ENCODE peak calls at places on chromosomes 12 and 14, in five cellular contexts. One of them, this sample, is unnamed.

GRCh38 chr12:118855858-118856257 is 125.5 kb upstream of the SRRM4 start:
- DNase-seq in endodermal cell: no peak
- DNase-seq in adipocyte: no peak
- DNase-seq in NT2/D1: no peak
- DNase-seq in H9: no peak
- DNase-seq in this sample: no peak

GRCh38 chr12:15829949-15830348 is 40.8 kb upstream of the EPS8 start:
- DNase-seq in endodermal cell: no peak
- DNase-seq in adipocyte: peak
- DNase-seq in NT2/D1: no peak
- DNase-seq in H9: no peak
- DNase-seq in this sample: no peak

GRCh38 chr12:88922816-88923215 is 342.5 kb upstream of the KITLG start:
- DNase-seq in endodermal cell: no peak
- DNase-seq in adipocyte: peak
- DNase-seq in NT2/D1: no peak
- DNase-seq in H9: no peak
- DNase-seq in this sample: no peak

GRCh38 chr12:63151061-63151897 is at the start of gene AVPR1A:
- DNase-seq in endodermal cell: no peak
- DNase-seq in adipocyte: peak
- DNase-seq in NT2/D1: peak
- DNase-seq in H9: peak
- DNase-seq in this sample: no peak

GRCh38 chr14:88170333-88170732 is 152.7 kb downstream of the KCNK10 start:
- DNase-seq in endodermal cell: no peak
- DNase-seq in adipocyte: no peak
- DNase-seq in NT2/D1: no peak
- DNase-seq in H9: no peak
- DNase-seq in this sample: no peak

GRCh38 chr12:62459976-62460375 is 6.7 kb upstream of the MON2 start:
- DNase-seq in endodermal cell: no peak
- DNase-seq in adipocyte: no peak
- DNase-seq in NT2/D1: no peak
- DNase-seq in H9: no peak
- DNase-seq in this sample: no peak

GRCh38 chr14:95107711-95108110 is 49.6 kb downstream of the DICER1 start:
- DNase-seq in endodermal cell: no peak
- DNase-seq in adipocyte: no peak
- DNase-seq in NT2/D1: no peak
- DNase-seq in H9: no peak
- DNase-seq in this sample: no peak

GRCh38 chr14:103581206-103581605 is 18.4 kb downstream of the COA8 start:
- DNase-seq in endodermal cell: no peak
- DNase-seq in adipocyte: no peak
- DNase-seq in NT2/D1: no peak
- DNase-seq in H9: no peak
- DNase-seq in this sample: no peak

GRCh38 chr14:100278702-100279101 is 27.5 kb downstream of the SLC25A29 start:
- DNase-seq in endodermal cell: peak
- DNase-seq in adipocyte: peak
- DNase-seq in NT2/D1: no peak
- DNase-seq in H9: no peak
- DNase-seq in this sample: peak

GRCh38 chr14:24055971-24056799 is 4.4 kb downstream of the CARMIL3 start:
- DNase-seq in endodermal cell: no peak
- DNase-seq in adipocyte: no peak
- DNase-seq in NT2/D1: no peak
- DNase-seq in H9: no peak
- DNase-seq in this sample: no peak

GRCh38 chr14:28305938-28306337 is 460.6 kb upstream of the FOXG1 start:
- DNase-seq in endodermal cell: no peak
- DNase-seq in adipocyte: no peak
- DNase-seq in NT2/D1: no peak
- DNase-seq in H9: no peak
- DNase-seq in this sample: no peak

GRCh38 chr12:538731-539539 is 79.2 kb downstream of the B4GALNT3 start:
- DNase-seq in endodermal cell: no peak
- DNase-seq in adipocyte: peak
- DNase-seq in NT2/D1: no peak
- DNase-seq in H9: no peak
- DNase-seq in this sample: peak

GRCh38 chr12:48038085-48038484 is 33.8 kb upstream of the COL2A1 start:
- DNase-seq in endodermal cell: no peak
- DNase-seq in adipocyte: no peak
- DNase-seq in NT2/D1: no peak
- DNase-seq in H9: no peak
- DNase-seq in this sample: no peak
- H3K9ac ChIP-seq in endodermal cell: peak
- H3K9ac ChIP-seq in adipocyte: no peak
- H3K9ac ChIP-seq in NT2/D1: peak
- H3K9ac ChIP-seq in H9: no peak
- H3K9ac ChIP-seq in this sample: no peak

GRCh38 chr12:45730116-45730841 is 773 bp downstream of the ARID2 start:
- DNase-seq in endodermal cell: peak
- DNase-seq in adipocyte: peak
- DNase-seq in NT2/D1: no peak
- DNase-seq in H9: peak
- DNase-seq in this sample: peak

GRCh38 chr12:45729233-45730115 is at the start of gene ARID2:
- DNase-seq in endodermal cell: peak
- DNase-seq in adipocyte: peak
- DNase-seq in NT2/D1: no peak
- DNase-seq in H9: peak
- DNase-seq in this sample: peak

GRCh38 chr12:45732250-45732649 is 2.7 kb downstream of the ARID2 start:
- DNase-seq in endodermal cell: no peak
- DNase-seq in adipocyte: peak
- DNase-seq in NT2/D1: no peak
- DNase-seq in H9: no peak
- DNase-seq in this sample: peak

GRCh38 chr12:45731376-45731775 is 1.9 kb downstream of the ARID2 start:
- DNase-seq in endodermal cell: no peak
- DNase-seq in adipocyte: no peak
- DNase-seq in NT2/D1: no peak
- DNase-seq in H9: no peak
- DNase-seq in this sample: peak

GRCh38 chr12:45730842-45731336 is 1.4 kb downstream of the ARID2 start:
- DNase-seq in endodermal cell: no peak
- DNase-seq in adipocyte: peak
- DNase-seq in NT2/D1: no peak
- DNase-seq in H9: no peak
- DNase-seq in this sample: peak
- H3K9ac ChIP-seq in endodermal cell: peak
- H3K9ac ChIP-seq in adipocyte: peak
- H3K9ac ChIP-seq in NT2/D1: peak
- H3K9ac ChIP-seq in H9: peak
- H3K9ac ChIP-seq in this sample: peak

GRCh38 chr14:49896956-49897355 is 4.1 kb downstream of the ARF6 start:
- DNase-seq in endodermal cell: no peak
- DNase-seq in adipocyte: no peak
- DNase-seq in NT2/D1: no peak
- DNase-seq in H9: no peak
- DNase-seq in this sample: no peak
- H3K9ac ChIP-seq in endodermal cell: no peak
- H3K9ac ChIP-seq in adipocyte: peak
- H3K9ac ChIP-seq in NT2/D1: peak
- H3K9ac ChIP-seq in H9: no peak
- H3K9ac ChIP-seq in this sample: peak

DNA sequence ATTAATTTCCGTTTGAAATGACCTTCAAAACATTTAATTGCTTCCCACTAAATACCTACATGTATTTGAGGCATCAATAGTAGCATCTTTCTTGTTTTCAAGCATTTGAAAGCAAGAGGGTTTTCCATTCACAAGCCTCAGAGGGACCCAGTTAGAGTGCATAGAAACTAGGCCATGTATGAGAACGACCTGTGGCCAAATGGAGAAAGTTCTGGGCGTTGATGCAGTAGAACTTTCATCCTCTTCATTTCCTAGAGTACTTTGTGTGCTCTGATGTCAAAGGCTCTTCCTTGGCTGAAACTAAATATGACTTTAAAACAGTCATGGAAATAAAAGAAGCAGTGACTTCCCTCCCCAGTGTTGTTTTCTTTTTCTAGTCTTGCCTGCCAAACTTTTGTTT is 946 bp upstream of the DHRS7 start:
- DNase-seq in endodermal cell: no peak
- DNase-seq in adipocyte: peak
- DNase-seq in NT2/D1: no peak
- DNase-seq in H9: no peak
- DNase-seq in this sample: no peak
- H3K9ac ChIP-seq in endodermal cell: no peak
- H3K9ac ChIP-seq in adipocyte: peak
- H3K9ac ChIP-seq in NT2/D1: no peak
- H3K9ac ChIP-seq in H9: no peak
- H3K9ac ChIP-seq in this sample: no peak

DNA sequence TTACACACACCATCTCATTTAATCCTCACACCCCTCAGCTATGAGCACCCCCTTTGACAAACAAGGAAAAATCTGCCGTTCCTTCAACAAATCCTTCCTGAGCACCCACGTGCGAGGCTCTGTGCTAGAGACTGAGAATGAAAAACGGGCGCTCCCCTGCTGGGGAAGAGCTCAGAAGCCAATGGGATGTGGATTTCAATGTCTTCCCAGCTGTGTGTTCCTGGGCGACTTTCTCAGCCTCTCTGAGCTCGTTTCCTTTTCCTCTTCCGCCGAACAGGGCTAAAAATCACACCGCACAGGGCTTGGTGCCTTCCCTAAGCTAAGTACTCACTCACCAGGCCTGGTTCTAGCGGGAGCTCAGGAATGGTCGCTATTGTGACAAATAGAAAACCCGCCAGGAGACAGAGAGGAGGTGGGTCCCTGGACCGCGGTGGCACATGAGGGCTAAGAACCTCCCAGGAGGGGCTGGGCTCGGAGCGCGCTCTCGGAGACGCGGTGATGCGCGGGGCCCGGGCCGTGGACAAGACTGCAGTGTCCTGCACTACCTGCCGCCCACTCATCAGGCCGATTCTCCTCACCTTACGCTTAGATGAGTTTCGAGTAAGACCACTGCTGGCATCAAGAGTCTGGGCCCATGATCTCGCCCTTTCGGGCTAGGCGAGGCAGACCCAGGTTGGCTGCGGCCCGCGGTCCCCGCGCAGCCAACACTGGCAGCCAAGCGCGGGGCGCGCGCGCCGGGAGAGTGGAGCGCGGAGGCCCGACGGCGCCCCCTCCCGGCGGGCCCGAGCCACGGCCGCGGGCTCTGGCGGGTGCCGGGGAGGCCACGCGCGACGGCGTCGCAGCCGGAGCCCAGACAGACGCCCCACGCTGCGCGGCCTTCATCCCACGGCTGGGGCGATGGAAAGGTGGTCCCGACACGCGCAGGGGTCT is 17.0 kb downstream of the ZDHHC22 start:
- DNase-seq in endodermal cell: peak
- DNase-seq in adipocyte: peak
- DNase-seq in NT2/D1: no peak
- DNase-seq in H9: peak
- DNase-seq in this sample: peak
- H3K9ac ChIP-seq in endodermal cell: peak
- H3K9ac ChIP-seq in adipocyte: peak
- H3K9ac ChIP-seq in NT2/D1: peak
- H3K9ac ChIP-seq in H9: peak
- H3K9ac ChIP-seq in this sample: no peak

DNA sequence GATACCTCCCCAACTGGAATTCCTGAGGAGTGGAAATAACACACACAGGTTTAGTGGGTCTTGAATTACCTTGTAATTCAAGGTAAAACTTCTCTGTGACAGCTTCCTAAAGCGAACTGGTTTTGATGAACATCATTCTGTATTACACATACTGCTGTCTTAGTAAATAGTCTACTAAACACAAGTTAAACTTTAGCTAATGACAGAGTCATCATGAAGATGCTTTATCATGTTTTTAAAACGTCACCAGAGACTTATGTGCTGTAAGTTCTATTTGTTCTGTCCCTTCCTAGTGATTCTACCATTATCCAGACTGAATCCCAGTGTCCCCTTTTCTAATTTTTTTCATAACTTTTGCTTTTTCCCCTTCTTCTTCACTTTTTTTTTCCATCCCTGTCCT is 11.6 kb upstream of the GXYLT1 start:
- DNase-seq in endodermal cell: no peak
- DNase-seq in adipocyte: no peak
- DNase-seq in NT2/D1: no peak
- DNase-seq in H9: no peak
- DNase-seq in this sample: no peak
- H3K9ac ChIP-seq in endodermal cell: no peak
- H3K9ac ChIP-seq in adipocyte: no peak
- H3K9ac ChIP-seq in NT2/D1: no peak
- H3K9ac ChIP-seq in H9: no peak
- H3K9ac ChIP-seq in this sample: no peak